ENCODE peak calls at places on chromosome 12, in eight cellular contexts. A is lower lobe of right lung; M is HL-60; K is hepatocyte; Q is right lobe of liver; G is brain microvascular endothelial cell; O is mammary epithelial cell; H is CD8-positive, alpha-beta memory T cell. Z is an unnamed sample.

GRCh38 chr12:117485984-117486839 is 124.8 kb upstream of the NOS1 start:
- DNase-seq in A (no peak), M (no peak), K (no peak), Q (no peak), G (no peak), O (no peak), H (no peak), Z (no peak)

GRCh38 chr12:59283012-59283411 is 312.8 kb upstream of the SLC16A7 start:
- DNase-seq in A (no peak), M (no peak), K (peak; percentile 11), Q (no peak), G (no peak), O (no peak), H (no peak), Z (no peak)

GRCh38 chr12:30877110-30877875 is 49.3 kb upstream of the TSPAN11 start:
- DNase-seq in A (peak; percentile 74), M (no peak), K (no peak), Q (no peak), G (no peak), O (no peak), H (no peak), Z (no peak)

GRCh38 chr12:127923501-127923900 is 343.5 kb upstream of the TMEM132C start:
- DNase-seq in A (no peak), M (no peak), K (no peak), Q (no peak), G (no peak), O (no peak), H (no peak), Z (no peak)

GRCh38 chr12:32804301-32804700 is 48.6 kb upstream of the YARS2 start:
- DNase-seq in A (no peak), M (no peak), K (no peak), Q (no peak), G (no peak), O (no peak), H (no peak), Z (no peak)

GRCh38 chr12:45948546-45948945 is 41.8 kb downstream of the SCAF11 start:
- DNase-seq in A (no peak), M (no peak), K (no peak), Q (no peak), G (no peak), O (no peak), H (no peak), Z (no peak)

GRCh38 chr12:56941299-56942017 is 7.2 kb upstream of the SDR9C7 start:
- DNase-seq in A (no peak), M (peak; percentile 80), K (peak; percentile 60), Q (no peak), G (peak; percentile 29), O (peak; percentile 79), H (no peak), Z (no peak)

GRCh38 chr12:19263666-19264065 is 134.1 kb downstream of the PLEKHA5 start:
- DNase-seq in A (no peak), M (no peak), K (no peak), Q (no peak), G (peak; percentile 7), O (no peak), H (no peak), Z (no peak)

GRCh38 chr12:15982921-15983320 is 71.8 kb downstream of the DERA start:
- DNase-seq in A (no peak), M (no peak), K (no peak), Q (no peak), G (no peak), O (no peak), H (no peak), Z (no peak)

GRCh38 chr12:121520586-121521086 is 60.2 kb downstream of the KDM2B start:
- DNase-seq in A (no peak), M (no peak), K (no peak), Q (no peak), G (no peak), O (no peak), H (no peak), Z (no peak)

GRCh38 chr12:121518656-121519055 is 62.2 kb downstream of the KDM2B start:
- DNase-seq in A (no peak), M (no peak), K (peak; percentile 19), Q (peak; percentile 92), G (no peak), O (no peak), H (no peak), Z (no peak)

GRCh38 chr12:121516437-121517011 is 64.3 kb downstream of the KDM2B start:
- DNase-seq in A (no peak), M (no peak), K (no peak), Q (peak; percentile 85), G (no peak), O (no peak), H (no peak), Z (no peak)

GRCh38 chr12:121520119-121520518 is 60.7 kb downstream of the KDM2B start:
- DNase-seq in A (no peak), M (no peak), K (no peak), Q (no peak), G (no peak), O (no peak), H (no peak), Z (no peak)

DNA sequence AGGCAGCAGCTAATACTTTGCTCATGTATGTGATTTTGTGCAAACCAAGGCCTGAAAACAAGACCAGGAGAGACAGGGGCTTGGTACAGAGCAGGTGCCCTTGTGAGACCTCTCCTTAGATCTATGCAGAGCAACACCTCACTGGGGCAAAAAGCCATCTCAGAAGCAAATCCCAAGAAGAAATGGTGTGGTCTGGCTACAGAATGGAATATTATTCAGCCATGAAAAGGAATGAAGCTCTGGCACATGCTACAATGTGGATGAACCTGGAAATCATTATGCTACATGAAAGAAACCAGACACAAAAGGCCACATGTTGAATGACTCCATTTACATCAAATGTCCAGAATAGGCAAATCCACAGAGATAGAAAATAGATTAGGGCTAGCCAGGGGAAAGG is 61.6 kb downstream of the KDM2B start:
- DNase-seq in A (no peak), M (no peak), K (no peak), Q (no peak), G (no peak), O (no peak), H (no peak), Z (no peak)
- H3K4me3 ChIP-seq in A (no peak overlapping the region), M (no peak overlapping the region), K (no peak overlapping the region), Q (no peak overlapping the region), G (no peak overlapping the region), O (no peak overlapping the region), H (no peak overlapping the region), Z (no peak overlapping the region)

GRCh38 chr12:52631676-52632459 is 13.5 kb upstream of the KRT73 start:
- DNase-seq in A (no peak), M (no peak), K (no peak), Q (no peak), G (no peak), O (no peak), H (no peak), Z (no peak)
- H3K27ac ChIP-seq in A (no peak overlapping the region), M (no peak overlapping the region), K (no peak overlapping the region), Q (no peak overlapping the region), G (no peak overlapping the region), O (no peak overlapping the region), H (no peak overlapping the region), Z (no peak overlapping the region)

DNA sequence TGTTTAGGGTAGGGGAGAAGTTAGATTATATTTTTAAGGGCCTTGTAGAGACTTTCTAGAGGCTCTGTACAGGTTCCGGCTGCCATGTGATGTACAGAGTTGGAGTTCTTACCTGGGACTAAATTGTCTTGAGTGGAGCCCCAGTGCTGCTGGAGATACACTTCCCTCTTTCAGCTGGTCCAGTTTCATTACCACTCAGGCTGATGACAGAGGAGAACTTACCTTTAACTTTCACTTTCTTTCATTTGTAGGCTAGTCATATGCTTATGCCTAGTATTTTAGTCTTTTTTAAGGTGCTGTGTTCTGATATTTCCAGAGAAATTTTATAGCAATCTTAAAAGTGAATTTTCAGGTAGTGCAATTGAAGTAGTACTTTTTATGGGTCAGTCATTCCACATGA is 117.3 kb downstream of the ERC1 start:
- DNase-seq in A (no peak), M (no peak), K (no peak), Q (no peak), G (no peak), O (no peak), H (no peak), Z (no peak)
- H3K4me3 ChIP-seq in A (no peak overlapping the region), M (no peak overlapping the region), K (no peak overlapping the region), Q (no peak overlapping the region), G (no peak overlapping the region), O (no peak overlapping the region), H (no peak overlapping the region), Z (no peak overlapping the region)

DNA sequence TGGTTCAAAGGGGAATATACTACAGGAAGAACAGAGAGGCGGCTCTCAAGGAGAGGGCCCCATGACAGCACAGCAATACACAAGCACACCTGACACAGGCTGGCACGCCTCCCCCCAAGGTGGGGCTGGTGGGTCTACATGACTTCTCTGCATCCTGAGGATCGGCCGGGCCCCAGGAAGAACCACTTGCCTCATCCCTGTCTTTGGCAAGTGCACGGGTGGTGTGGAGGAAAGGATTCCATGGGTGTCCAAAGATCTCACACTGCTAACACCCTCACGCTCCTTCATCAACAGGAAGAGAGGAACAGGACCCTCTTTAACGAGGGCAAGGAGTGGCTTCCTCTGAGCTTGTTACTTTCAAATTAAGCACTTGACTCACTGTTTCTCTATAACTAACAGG is 7.3 kb downstream of the VAMP1 start:
- DNase-seq in A (no peak), M (no peak), K (no peak), Q (no peak), G (no peak), O (no peak), H (peak; percentile 45), Z (no peak)
- H3K27ac ChIP-seq in A (peak overlapping the region; percentile 46), M (peak overlapping the region; percentile 87), K (no peak overlapping the region), Q (peak overlapping the region; percentile 27), G (no peak overlapping the region), O (no peak overlapping the region), H (peak overlapping the region; percentile 79), Z (no peak overlapping the region)

DNA sequence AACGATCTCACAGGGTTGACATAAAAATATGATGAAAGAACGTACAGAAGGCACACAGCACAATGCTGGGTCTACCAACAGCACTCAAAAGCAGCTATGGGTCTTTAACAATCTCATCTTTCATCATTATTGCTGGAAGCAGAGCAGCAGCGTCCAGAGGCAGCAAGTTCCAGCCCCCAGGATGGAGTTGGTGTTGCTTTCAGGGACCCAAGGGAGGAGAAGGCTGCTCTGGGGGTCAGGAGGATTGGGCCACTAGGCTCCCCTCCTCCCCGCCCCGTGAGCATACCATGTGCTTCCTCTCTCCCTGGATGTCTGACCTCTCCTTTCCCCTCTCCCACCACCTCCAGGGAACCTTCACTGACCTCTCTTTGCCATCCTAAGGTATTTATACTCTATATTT is 13.3 kb downstream of the KCTD10 start:
- DNase-seq in A (no peak), M (no peak), K (no peak), Q (no peak), G (no peak), O (no peak), H (no peak), Z (peak; percentile 63)
- H3K4me3 ChIP-seq in A (peak overlapping the region; percentile 22), M (no peak overlapping the region), K (no peak overlapping the region), Q (no peak overlapping the region), G (peak overlapping the region; percentile 34), O (no peak overlapping the region), H (no peak overlapping the region), Z (no peak overlapping the region)

GRCh38 chr12:23025372-23026021 is 400.5 kb downstream of the ETNK1 start:
- DNase-seq in A (no peak), M (no peak), K (no peak), Q (no peak), G (no peak), O (no peak), H (no peak), Z (no peak)

GRCh38 chr12:23028158-23028802 is 403.3 kb downstream of the ETNK1 start:
- DNase-seq in A (no peak), M (no peak), K (no peak), Q (no peak), G (peak; percentile 31), O (peak; percentile 45), H (no peak), Z (no peak)

GRCh38 chr12:23029185-23029584 is 404.2 kb downstream of the ETNK1 start:
- DNase-seq in A (no peak), M (no peak), K (no peak), Q (no peak), G (no peak), O (no peak), H (no peak), Z (no peak)
- H3K27ac ChIP-seq in A (no peak overlapping the region), M (no peak overlapping the region), K (no peak overlapping the region), Q (no peak overlapping the region), G (no peak overlapping the region), O (no peak overlapping the region), H (no peak overlapping the region), Z (no peak overlapping the region)